ENCODE peak calls at places on chromosomes 16 and 17, in ten cellular contexts. D is T-cell; C is pancreas; P is NCI-H510A treated with DMSO at 0.1 percent for 48 hours; H is NCI-H1436 treated with DMSO at 0.1 percent for 48 hours; L is NCI-H1092; X is CD4-positive, CD25-positive, alpha-beta regulatory T cell; B is kidney; V is HT1080; R is mucosa of descending colon. Q is an unnamed sample.

GRCh38 chr16:67202956-67203493 is 4.1 kb downstream of the ELMO3 start:
- DNase-seq in D (no peak), C (no peak), P (no peak), H (no peak), L (no peak), X (no peak), B (no peak), V (no peak), R (no peak), Q (no peak)

GRCh38 chr16:86261379-86261778 is 248.9 kb upstream of the FOXF1 start:
- DNase-seq in D (no peak), C (no peak), P (no peak), H (no peak), L (no peak), X (no peak), B (no peak), V (peak), R (no peak), Q (no peak)

GRCh38 chr17:34613064-34614019 is 34.0 kb downstream of the TMEM132E start:
- DNase-seq in D (no peak), C (no peak), P (no peak), H (peak), L (peak), X (no peak), B (peak), V (no peak), R (no peak), Q (no peak)

GRCh38 chr17:41784207-41784744 is 2.2 kb downstream of the JUP start:
- DNase-seq in D (no peak), C (no peak), P (peak), H (no peak), L (no peak), X (no peak), B (peak), V (peak), R (peak), Q (no peak)

GRCh38 chr16:78748471-78748929 is 649.0 kb downstream of the WWOX start:
- DNase-seq in D (no peak), C (no peak), P (peak), H (peak), L (no peak), X (no peak), B (no peak), V (no peak), R (no peak), Q (no peak)

GRCh38 chr17:33118391-33118790 is 126.7 kb downstream of the SPACA3 start:
- DNase-seq in D (no peak), C (no peak), P (no peak), H (no peak), L (no peak), X (no peak), B (no peak), V (no peak), R (no peak), Q (no peak)

GRCh38 chr16:23293016-23293415 is 9.1 kb upstream of the SCNN1B start:
- DNase-seq in D (no peak), C (no peak), P (no peak), H (no peak), L (no peak), X (no peak), B (no peak), V (no peak), R (no peak), Q (no peak)

GRCh38 chr17:42683407-42684031 is 1.2 kb downstream of the CNTNAP1 start:
- DNase-seq in D (no peak), C (peak), P (peak), H (no peak), L (no peak), X (no peak), B (no peak), V (no peak), R (peak), Q (no peak)

GRCh38 chr17:7974638-7975131 is 27.7 kb upstream of the GUCY2D start:
- DNase-seq in D (no peak), C (no peak), P (no peak), H (no peak), L (no peak), X (no peak), B (no peak), V (no peak), R (no peak), Q (no peak)

GRCh38 chr16:16163571-16163970 is 59.7 kb downstream of the ABCC6 start:
- DNase-seq in D (no peak), C (no peak), P (no peak), H (no peak), L (no peak), X (no peak), B (peak), V (no peak), R (no peak), Q (no peak)

GRCh38 chr17:76869878-76870714 is 1.9 kb downstream of the MGAT5B start:
- DNase-seq in D (no peak), C (no peak), P (no peak), H (no peak), L (no peak), X (no peak), B (no peak), V (no peak), R (no peak), Q (no peak)

GRCh38 chr16:31002252-31002700 is 8.2 kb downstream of the STX1B start:
- DNase-seq in D (no peak), C (no peak), P (no peak), H (no peak), L (no peak), X (no peak), B (no peak), V (no peak), R (no peak), Q (peak)

GRCh38 chr16:57299009-57299718 is 14.7 kb upstream of the PLLP start:
- DNase-seq in D (no peak), C (peak), P (peak), H (peak), L (no peak), X (no peak), B (peak), V (peak), R (no peak), Q (peak)

GRCh38 chr17:49875690-49876089 is 27.8 kb upstream of the TAC4 start:
- DNase-seq in D (no peak), C (no peak), P (no peak), H (no peak), L (no peak), X (no peak), B (no peak), V (no peak), R (no peak), Q (no peak)

GRCh38 chr17:55641559-55642160 is 81.0 kb downstream of the TMEM100 start:
- DNase-seq in D (peak), C (peak), P (peak), H (no peak), L (peak), X (peak), B (no peak), V (peak), R (peak), Q (peak)

GRCh38 chr17:55263565-55264272 is 1.0 kb upstream of the HLF start:
- DNase-seq in D (no peak), C (no peak), P (no peak), H (no peak), L (peak), X (no peak), B (no peak), V (no peak), R (peak), Q (no peak)

GRCh38 chr16:10558746-10559641 is 21.4 kb downstream of the EMP2 start:
- DNase-seq in D (no peak), C (peak), P (no peak), H (no peak), L (no peak), X (no peak), B (peak), V (peak), R (peak), Q (peak)

GRCh38 chr16:89921699-89922476 is 1.3 kb upstream of the TUBB3 start:
- DNase-seq in D (no peak), C (peak), P (no peak), H (no peak), L (no peak), X (no peak), B (peak), V (peak), R (peak), Q (no peak)

GRCh38 chr16:31471875-31472558 is at the start of gene TGFB1I1:
- DNase-seq in D (no peak), C (no peak), P (peak), H (no peak), L (no peak), X (no peak), B (peak), V (peak), R (peak), Q (no peak)

GRCh38 chr16:2955438-2955778 is 8.7 kb upstream of the KREMEN2 start:
- DNase-seq in D (no peak), C (no peak), P (no peak), H (no peak), L (no peak), X (no peak), B (no peak), V (no peak), R (no peak), Q (no peak)

GRCh38 chr17:82804442-82805191 is 35.2 kb downstream of the ZNF750 start:
- DNase-seq in D (no peak), C (no peak), P (peak), H (no peak), L (peak), X (no peak), B (peak), V (no peak), R (peak), Q (peak)

GRCh38 chr17:63542942-63543821 is 7.1 kb upstream of the DCAF7 start:
- DNase-seq in D (no peak), C (peak), P (peak), H (no peak), L (no peak), X (no peak), B (no peak), V (no peak), R (peak), Q (no peak)